ENCODE peak calls at places on chromosome 1, in four cellular contexts. T is activated T-cell treated with anti-CD3 and anti-CD28 coated beads for 1 hour; Z is NCI-H69; J is stimulated activated CD4-positive, alpha-beta T cell treated with anti-CD3 and anti-CD28 coated beads, Interleukin-4, amount 100 ng/mL, for 4 hours. M is an unnamed sample.
A peak's percentile ranks its signal among the peaks of the same experiment; 100 is the strongest.

GRCh38 chr1:221708987-221709386 is 32.9 kb downstream of the DUSP10 start:
- DNase-seq in T (no peak), Z (peak; percentile 99), J (peak; percentile 21), M (peak; percentile 29)

GRCh38 chr1:41678141-41678878 is 193.8 kb upstream of the EDN2 start:
- DNase-seq in T (no peak), Z (no peak), J (no peak), M (no peak)

GRCh38 chr1:68120136-68120791 is 69.8 kb upstream of the DIRAS3 start:
- DNase-seq in T (no peak), Z (peak; percentile 56), J (no peak), M (peak; percentile 81)

GRCh38 chr1:43044572-43045361 is 86.1 kb upstream of the SLC2A1 start:
- DNase-seq in T (no peak), Z (no peak), J (no peak), M (no peak)

GRCh38 chr1:248196965-248197364 is at the start of gene OR2M3:
- DNase-seq in T (no peak), Z (no peak), J (no peak), M (no peak)

GRCh38 chr1:93443456-93443855 is 4.5 kb upstream of the FNBP1L start:
- DNase-seq in T (no peak), Z (peak; percentile 38), J (no peak), M (no peak)

GRCh38 chr1:961132-961652 is 808 bp downstream of the KLHL17 start:
- DNase-seq in T (no peak), Z (no peak), J (no peak), M (no peak)

GRCh38 chr1:205589618-205590456 is 42.0 kb downstream of the ELK4 start:
- DNase-seq in T (no peak), Z (no peak), J (no peak), M (no peak)

M was measured in NCI-H82.